ENCODE peak calls at places on chromosomes 16 and 17, in nine cellular contexts. P is transverse colon, X is sigmoid colon, D is body of pancreas, F is uterus, Z is A549, M is IMR-90, T is heart left ventricle, K is adrenal gland. S is an unnamed sample.

GRCh38 chr17:17078832-17079231 is 36.6 kb downstream of the MPRIP start:
- DNase-seq in P (peak; percentile 6), X (peak; percentile 49), D (peak; percentile 4), F (peak; percentile 9), Z (no peak), M (no peak), T (no peak), K (no peak), S (no peak)

GRCh38 chr16:505479-506245 is 21.9 kb upstream of the CAPN15 start:
- DNase-seq in P (no peak), X (no peak), D (no peak), F (no peak), Z (no peak), M (no peak), T (no peak), K (no peak), S (no peak)

GRCh38 chr17:4540224-4541040 is 14.8 kb downstream of the MYBBP1A start:
- DNase-seq in P (no peak), X (peak; percentile 66), D (no peak), F (no peak), Z (no peak), M (no peak), T (no peak), K (no peak), S (no peak)

GRCh38 chr17:32659419-32659842 is 172.6 kb downstream of the CDK5R1 start:
- DNase-seq in P (peak; percentile 73), X (peak; percentile 71), D (peak; percentile 86), F (peak; percentile 62), Z (peak; percentile 78), M (peak; percentile 55), T (peak; percentile 68), K (peak; percentile 53), S (peak; percentile 86)

GRCh38 chr16:85103096-85104079 is 8.9 kb downstream of the CIBAR2 start:
- DNase-seq in P (no peak), X (no peak), D (no peak), F (no peak), Z (no peak), M (no peak), T (no peak), K (no peak), S (no peak)

GRCh38 chr16:82748026-82748425 is 121.3 kb downstream of the CDH13 start:
- DNase-seq in P (no peak), X (no peak), D (peak; percentile 46), F (no peak), Z (no peak), M (peak; percentile 66), T (peak; percentile 60), K (no peak), S (no peak)

GRCh38 chr16:23607740-23608139 is 11.6 kb upstream of the NDUFAB1 start:
- DNase-seq in P (no peak), X (peak; percentile 10), D (no peak), F (no peak), Z (no peak), M (peak; percentile 47), T (no peak), K (no peak), S (no peak)

GRCh38 chr17:29368926-29369325 is 21.2 kb upstream of the TAOK1 start:
- DNase-seq in P (no peak), X (no peak), D (no peak), F (no peak), Z (no peak), M (peak; percentile 40), T (no peak), K (no peak), S (no peak)

GRCh38 chr16:58098207-58099096 is 30.7 kb downstream of the CFAP20 start:
- DNase-seq in P (no peak), X (peak; percentile 54), D (no peak), F (no peak), Z (peak; percentile 21), M (peak; percentile 22), T (no peak), K (no peak), S (no peak)

GRCh38 chr17:77325826-77326581 is 185.2 kb downstream of the SEC14L1 start:
- DNase-seq in P (peak; percentile 30), X (peak; percentile 67), D (no peak), F (no peak), Z (no peak), M (no peak), T (peak; percentile 59), K (no peak), S (peak; percentile 14)

GRCh38 chr17:19647697-19648474 is 665 bp upstream of the ALDH3A2 start:
- DNase-seq in P (peak; percentile 65), X (peak; percentile 90), D (peak; percentile 62), F (peak; percentile 76), Z (peak; percentile 86), M (peak; percentile 54), T (peak; percentile 84), K (peak; percentile 78), S (peak; percentile 64)

GRCh38 chr16:49890876-49891275 is 35.0 kb upstream of the ZNF423 start:
- DNase-seq in P (peak; percentile 72), X (no peak), D (peak; percentile 67), F (no peak), Z (peak; percentile 15), M (no peak), T (peak; percentile 53), K (no peak), S (no peak)

GRCh38 chr17:80455328-80455710 is 21.1 kb downstream of the NPTX1 start:
- DNase-seq in P (peak; percentile 58), X (no peak), D (no peak), F (peak; percentile 62), Z (no peak), M (peak; percentile 46), T (peak; percentile 77), K (peak; percentile 81), S (no peak)

GRCh38 chr17:1110844-1111598 is 68.8 kb downstream of the ABR start:
- DNase-seq in P (peak; percentile 79), X (peak; percentile 87), D (peak; percentile 41), F (peak; percentile 55), Z (peak; percentile 90), M (peak; percentile 91), T (peak; percentile 84), K (peak; percentile 84), S (no peak)

GRCh38 chr17:78378225-78379133 is at the start of gene PGS1:
- DNase-seq in P (peak; percentile 85), X (peak; percentile 88), D (peak; percentile 81), F (peak; percentile 79), Z (peak; percentile 81), M (peak; percentile 67), T (peak; percentile 94), K (peak; percentile 68), S (peak; percentile 55)

GRCh38 chr17:29136998-29137730 is 43.0 kb downstream of the MYO18A start:
- DNase-seq in P (no peak), X (no peak), D (no peak), F (no peak), Z (no peak), M (peak; percentile 79), T (no peak), K (no peak), S (no peak)

GRCh38 chr17:51995797-51996403 is 162.6 kb downstream of the CA10 start:
- DNase-seq in P (no peak), X (no peak), D (no peak), F (no peak), Z (no peak), M (no peak), T (no peak), K (no peak), S (no peak)

DNA sequence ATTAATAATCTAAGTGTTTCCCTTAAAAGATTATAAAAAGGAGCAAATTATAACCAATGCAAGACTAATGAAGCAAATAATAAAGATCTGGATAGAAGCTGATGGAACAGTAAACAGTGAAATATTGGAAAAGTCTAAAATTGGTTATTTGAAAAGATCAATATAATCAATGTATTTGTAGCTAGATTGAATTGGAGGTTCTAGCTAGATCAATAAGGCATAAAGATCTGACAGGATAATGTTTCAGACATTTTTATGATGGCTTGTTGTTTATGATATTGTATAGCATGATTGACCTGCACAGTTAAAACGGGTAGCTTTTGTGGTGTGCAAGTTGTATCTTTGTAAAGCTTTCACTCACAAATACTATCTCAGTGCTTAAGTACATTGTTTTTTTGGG is 245.3 kb downstream of the BCAS3 start:
- DNase-seq in P (no peak), X (no peak), D (no peak), F (no peak), Z (no peak), M (no peak), T (no peak), K (no peak), S (no peak)
- TF ChIP-seq POLR2A in P (no peak), X (no peak), D (no peak), F (no peak), Z (no peak), M (no peak), T (no peak), K (no peak), S (no peak)

DNA sequence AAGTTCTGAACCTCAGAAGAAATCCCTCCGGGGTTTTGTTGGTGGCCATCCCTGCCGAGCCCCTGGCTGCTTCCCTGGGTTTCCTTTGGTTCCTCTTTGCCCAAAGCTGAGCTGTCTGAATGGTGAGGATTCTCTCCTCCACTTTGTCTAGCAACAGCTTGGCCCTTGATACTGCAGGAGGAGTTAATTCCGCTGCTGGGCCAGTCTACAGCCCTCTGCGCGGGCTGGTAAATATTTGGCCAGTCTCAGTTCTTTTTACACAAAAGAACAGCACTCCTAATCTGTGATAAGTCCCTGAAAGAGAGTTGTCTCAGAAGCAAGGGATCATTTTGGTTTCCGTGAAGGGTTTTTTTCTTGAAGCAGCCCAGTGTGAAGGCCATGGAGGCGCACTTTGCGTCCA is 171.0 kb downstream of the RAB11FIP4 start:
- DNase-seq in P (no peak), X (no peak), D (peak; percentile 32), F (no peak), Z (no peak), M (no peak), T (no peak), K (no peak), S (no peak)
- H3K4me3 ChIP-seq in P (no peak overlapping the region), X (no peak overlapping the region), D (no peak overlapping the region), F (no peak overlapping the region), Z (no peak overlapping the region), M (no peak overlapping the region), T (no peak overlapping the region), K (no peak overlapping the region), S (no peak overlapping the region)

DNA sequence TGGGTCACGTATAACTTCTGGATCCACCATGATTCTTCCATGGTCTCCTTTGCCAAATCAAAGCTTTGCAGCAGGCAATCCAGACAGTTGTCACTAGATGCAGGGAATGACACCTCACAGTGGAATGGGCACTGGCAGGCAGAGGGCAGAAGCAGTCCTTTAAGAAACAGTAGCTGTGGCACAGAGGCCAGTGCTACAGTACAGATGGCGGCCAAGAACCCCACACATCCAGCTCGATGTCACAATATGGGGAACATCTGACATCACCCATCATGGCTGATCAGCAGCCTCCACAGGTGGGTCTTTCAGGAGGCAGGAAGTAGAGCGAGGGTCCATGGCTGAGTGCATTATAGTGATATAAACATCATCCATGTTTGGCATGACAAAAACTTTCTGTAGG is 18.8 kb upstream of the ERN1 start:
- DNase-seq in P (no peak), X (no peak), D (peak; percentile 58), F (no peak), Z (peak; percentile 44), M (no peak), T (no peak), K (peak; percentile 33), S (no peak)
- TF ChIP-seq CTCF in P (no peak), X (no peak), D (peak; percentile 23), F (no peak), Z (no peak), M (no peak), T (peak; percentile 36), K (no peak), S (no peak)

DNA sequence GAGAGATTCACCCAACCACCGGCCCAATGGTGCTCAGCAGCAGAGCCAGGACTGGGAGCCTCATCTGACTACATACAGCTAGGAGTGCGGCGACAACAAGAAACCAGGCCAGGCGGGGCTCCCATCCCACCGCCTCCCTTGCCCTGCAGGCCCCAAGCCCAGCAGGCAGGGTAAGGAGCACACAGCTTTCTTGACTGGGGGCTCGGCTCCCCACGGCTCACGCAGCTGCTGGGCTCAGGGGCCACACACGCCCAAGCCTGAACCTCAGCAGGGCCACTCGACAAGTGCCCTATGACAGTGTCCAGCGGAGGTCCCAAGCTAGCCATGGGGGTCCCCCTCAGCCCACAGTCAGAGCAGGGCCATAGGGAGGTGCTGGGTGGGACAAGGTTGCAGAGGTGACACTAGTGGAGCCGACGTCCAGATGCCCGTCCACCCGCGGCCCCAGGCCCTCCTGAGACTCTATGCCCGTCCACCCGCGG is 13.7 kb downstream of the PIEZO1 start:
- DNase-seq in P (no peak), X (no peak), D (no peak), F (no peak), Z (no peak), M (no peak), T (no peak), K (no peak), S (no peak)
- TF ChIP-seq POLR2A in P (no peak), X (no peak), D (no peak), F (no peak), Z (no peak), M (no peak), T (no peak), K (no peak), S (no peak)

S was measured in tibial nerve.